ENCODE peak calls at places on chromosomes 5 and 9, in four cellular contexts. C is Peyer's patch, L is A549, N is right lobe of liver. H is an unnamed sample.

GRCh38 chr5:100647461-100648230 is 112.5 kb downstream of the FAM174A start:
- DNase-seq in C (peak; percentile 77), L (peak; percentile 24), N (no peak), H (no peak)

GRCh38 chr9:38202335-38202938 is 133.4 kb upstream of the SHB start:
- DNase-seq in C (no peak), L (no peak), N (no peak), H (no peak)

GRCh38 chr9:37908698-37909186 is 4.8 kb upstream of the SLC25A51 start:
- DNase-seq in C (no peak), L (peak; percentile 67), N (peak; percentile 47), H (no peak)

GRCh38 chr9:117927354-117927753 is 223.2 kb downstream of the TLR4 start:
- DNase-seq in C (no peak), L (no peak), N (no peak), H (no peak)

GRCh38 chr5:169290895-169291294 is 10.0 kb downstream of the SLIT3 start:
- DNase-seq in C (no peak), L (peak; percentile 23), N (no peak), H (no peak)

GRCh38 chr5:149473441-149473840 is 77.8 kb downstream of the CSNK1A1 start:
- DNase-seq in C (peak; percentile 51), L (no peak), N (no peak), H (no peak)

GRCh38 chr5:78797945-78798731 is 149.6 kb upstream of the LHFPL2 start:
- DNase-seq in C (no peak), L (no peak), N (no peak), H (no peak)

GRCh38 chr5:54541823-54542783 is 24.5 kb downstream of the SNX18 start:
- DNase-seq in C (no peak), L (no peak), N (no peak), H (no peak)

GRCh38 chr5:99169309-99169708 is 240.5 kb upstream of the CHD1 start:
- DNase-seq in C (no peak), L (peak; percentile 2), N (no peak), H (no peak)

GRCh38 chr9:92294297-92294676 is 790 bp upstream of the IARS1 start:
- DNase-seq in C (peak; percentile 48), L (peak; percentile 29), N (no peak), H (no peak)

GRCh38 chr5:96175090-96175489 is 213.4 kb upstream of the ELL2 start:
- DNase-seq in C (no peak), L (peak; percentile 31), N (no peak), H (no peak)

GRCh38 chr5:72920690-72921089 is 35.2 kb upstream of the FCHO2 start:
- DNase-seq in C (no peak), L (peak; percentile 47), N (no peak), H (no peak)

GRCh38 chr5:142888469-142889085 is 118.4 kb downstream of the ARHGAP26 start:
- DNase-seq in C (no peak), L (peak; percentile 72), N (no peak), H (no peak)

GRCh38 chr5:141236516-141237313 is 8.5 kb upstream of the PCDHB15 start:
- DNase-seq in C (no peak), L (no peak), N (no peak), H (no peak)
- H3K9me3 ChIP-seq in C (no peaks in the 10 kb centered on the region), L (peaks cover 35% of the 10 kb centered on the region), N (peaks cover 13% of the 10 kb centered on the region), H (peaks cover 19% of the 10 kb centered on the region)

DNA sequence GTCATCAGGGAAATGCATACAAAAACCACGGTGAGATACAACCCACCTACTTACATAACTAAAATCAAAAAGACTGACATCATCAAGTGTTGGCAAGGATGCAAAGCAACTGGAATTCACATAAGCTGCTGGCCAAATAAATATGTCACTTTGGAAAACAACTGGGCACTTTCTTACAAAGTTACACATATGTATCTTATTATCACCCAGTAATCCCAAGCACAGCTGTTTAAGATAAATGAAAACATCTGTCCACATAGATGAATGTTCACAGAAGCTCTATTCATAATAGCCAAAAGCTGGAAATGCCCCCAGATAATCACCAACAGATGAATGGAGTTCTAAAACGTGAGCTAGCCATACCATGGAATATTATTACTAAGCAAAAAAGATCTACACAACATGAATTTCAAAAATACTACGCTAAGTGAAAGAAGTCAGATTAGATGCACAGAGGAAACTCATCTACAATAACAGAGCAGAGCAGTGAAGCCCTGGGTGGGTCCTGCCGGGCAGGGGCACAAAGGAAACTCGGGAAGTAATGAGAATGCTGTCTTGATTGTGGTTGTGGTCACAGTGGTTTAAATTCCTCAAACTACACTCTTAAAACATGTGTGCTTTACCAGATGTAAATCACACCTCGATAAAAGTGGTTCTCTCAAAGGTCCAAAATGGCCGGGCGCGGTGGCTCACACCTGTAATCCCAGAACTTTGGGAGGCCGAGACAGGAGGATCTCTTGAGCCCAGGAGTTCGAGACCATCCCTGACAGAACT is 8.5 kb downstream of the CAMSAP1 start:
- DNase-seq in C (peak; percentile 32), L (no peak), N (no peak), H (no peak)
- H3K9me3 ChIP-seq in C (no peaks in the 10 kb centered on the region), L (peaks cover 22% of the 10 kb centered on the region), N (no peaks in the 10 kb centered on the region), H (no peaks in the 10 kb centered on the region)

DNA sequence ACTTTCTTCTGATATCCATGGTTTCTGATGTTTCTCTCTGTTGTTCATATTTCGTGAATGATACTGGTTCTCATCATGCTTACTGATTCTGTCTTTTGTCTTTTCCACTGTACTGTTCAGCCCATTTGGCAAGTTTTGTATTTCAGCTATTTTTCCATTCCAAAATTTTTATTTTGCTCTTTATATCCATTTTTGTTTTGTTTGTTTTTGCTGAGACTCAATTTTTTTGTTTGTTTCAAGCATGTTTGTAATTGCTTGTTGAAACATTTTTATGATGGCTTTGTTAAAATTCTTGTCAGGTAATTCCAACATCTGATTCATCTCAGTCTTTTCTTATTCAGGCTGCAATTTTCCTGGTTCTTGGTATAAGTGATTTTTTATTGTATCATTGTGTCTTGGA is 64.0 kb downstream of the ERCC6L2 start:
- DNase-seq in C (no peak), L (no peak), N (no peak), H (no peak)
- H3K9me3 ChIP-seq in C (no peaks in the 10 kb centered on the region), L (no peaks in the 10 kb centered on the region), N (no peaks in the 10 kb centered on the region), H (no peaks in the 10 kb centered on the region)

GRCh38 chr9:132197315-132197714 is 35.5 kb downstream of the NTNG2 start:
- DNase-seq in C (no peak), L (no peak), N (no peak), H (no peak)
- H3K9me3 ChIP-seq in C (no peaks in the 10 kb centered on the region), L (peaks cover 4% of the 10 kb centered on the region), N (no peaks in the 10 kb centered on the region), H (no peaks in the 10 kb centered on the region)

DNA sequence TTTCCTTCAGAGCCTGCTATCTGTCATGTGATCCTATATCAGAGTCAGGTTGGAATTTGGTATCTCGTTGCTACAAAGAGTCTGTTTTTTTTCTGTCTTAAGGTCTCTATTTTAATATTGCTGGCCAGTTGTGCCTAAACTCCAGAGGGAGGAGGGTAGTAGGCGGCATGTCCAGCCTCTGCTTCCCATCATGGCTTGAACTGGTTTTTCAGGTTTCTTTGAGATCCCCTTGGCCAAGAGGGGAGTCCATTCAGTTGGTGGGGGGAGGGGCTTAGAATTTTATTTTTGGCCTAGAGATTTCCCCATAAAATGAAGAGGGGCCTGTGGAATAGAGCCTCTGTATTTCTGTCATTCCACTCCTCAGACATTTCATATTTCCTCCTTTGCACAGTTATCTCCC is 15.4 kb upstream of the ZNF354C start:
- DNase-seq in C (no peak), L (no peak), N (no peak), H (no peak)
- H3K9me3 ChIP-seq in C (no peaks in the 10 kb centered on the region), L (peaks cover 15% of the 10 kb centered on the region), N (peaks cover 4% of the 10 kb centered on the region), H (peaks cover 4% of the 10 kb centered on the region)